ENCODE peak calls at places on chromosomes 16 and 17, in five cellular contexts. T, U, D, B and Q are unnamed samples.

GRCh38 chr17:83056583-83057396 is 22.6 kb upstream of the METRNL start:
- DNase-seq in T (no peak), U (no peak), D (peak), B (peak), Q (no peak)

GRCh38 chr16:19938536-19938935 is 53.9 kb upstream of the GPRC5B start:
- DNase-seq in T (no peak), U (no peak), D (no peak), B (peak), Q (no peak)

GRCh38 chr17:40931311-40931710 is 6.1 kb downstream of the KRT23 start:
- DNase-seq in T (no peak), U (no peak), D (no peak), B (no peak), Q (no peak)

GRCh38 chr16:22887445-22887844 is 73.5 kb downstream of the HS3ST2 start:
- DNase-seq in T (no peak), U (no peak), D (no peak), B (no peak), Q (no peak)

GRCh38 chr17:74813793-74814192 is 37.6 kb upstream of the NAT9 start:
- DNase-seq in T (no peak), U (no peak), D (no peak), B (no peak), Q (no peak)

GRCh38 chr16:88855736-88856121 is 1.0 kb downstream of the GALNS start:
- DNase-seq in T (no peak), U (no peak), D (no peak), B (no peak), Q (no peak)

GRCh38 chr17:3929764-3930163 is 13.5 kb upstream of the P2RX1 start:
- DNase-seq in T (no peak), U (no peak), D (no peak), B (no peak), Q (no peak)

GRCh38 chr16:9306753-9307152 is 215.3 kb downstream of the HAPSTR1 start:
- DNase-seq in T (no peak), U (no peak), D (no peak), B (no peak), Q (no peak)

GRCh38 chr17:34314279-34314678 is 5.0 kb upstream of the CCL8 start:
- DNase-seq in T (no peak), U (peak), D (peak), B (peak), Q (no peak)

GRCh38 chr17:80758793-80759673 is 214.4 kb downstream of the RPTOR start:
- DNase-seq in T (no peak), U (no peak), D (peak), B (peak), Q (no peak)

GRCh38 chr16:68426355-68426652 is 22.0 kb downstream of the SMPD3 start:
- DNase-seq in T (no peak), U (no peak), D (peak), B (no peak), Q (no peak)

GRCh38 chr17:57588086-57588485 is 157.0 kb downstream of the CCDC182 start:
- DNase-seq in T (no peak), U (no peak), D (peak), B (no peak), Q (no peak)

GRCh38 chr16:8962393-8963009 is 1.2 kb downstream of the USP7 start:
- DNase-seq in T (peak), U (no peak), D (no peak), B (peak), Q (no peak)

GRCh38 chr17:39229274-39229913 is 3.6 kb upstream of the STAC2 start:
- DNase-seq in T (no peak), U (no peak), D (peak), B (peak), Q (no peak)

GRCh38 chr16:20889625-20890275 is 10.4 kb downstream of the DCUN1D3 start:
- DNase-seq in T (no peak), U (no peak), D (no peak), B (no peak), Q (no peak)

GRCh38 chr17:61809816-61810392 is 53.4 kb downstream of the BRIP1 start:
- DNase-seq in T (no peak), U (peak), D (peak), B (peak), Q (no peak)

GRCh38 chr16:86398622-86399021 is 111.7 kb upstream of the FOXF1 start:
- DNase-seq in T (no peak), U (no peak), D (peak), B (peak), Q (no peak)